ENCODE peak calls at places on chromosomes 12 and 14, in seven cellular contexts. Q, A, D, R, G, T and O are unnamed samples.

GRCh38 chr14:92753250-92753649 is 4.8 kb upstream of the LGMN start:
- DNase-seq in G (no peak), T (no peak), D (no peak), A (no peak), R (no peak), Q (no peak), O (no peak)

GRCh38 chr12:131188131-131189050 is 234.7 kb downstream of the ADGRD1 start:
- DNase-seq in A (no peak), R (no peak), Q (no peak), D (no peak), G (peak), T (no peak), O (no peak)

GRCh38 chr14:68978550-68978911 is 571 bp downstream of the ACTN1 start:
- DNase-seq in D (peak), G (peak), Q (no peak), T (peak), R (peak), A (peak), O (peak)

GRCh38 chr12:28026701-28027100 is 54.2 kb upstream of the PTHLH start:
- DNase-seq in R (no peak), Q (no peak), G (no peak), T (peak), A (no peak), D (peak), O (no peak)

GRCh38 chr12:7395950-7396349 is 48.0 kb downstream of the CD163L1 start:
- DNase-seq in D (no peak), R (no peak), G (no peak), Q (peak), A (no peak), T (peak), O (no peak)

GRCh38 chr14:51929920-51930682 is 59.2 kb upstream of the RTRAF start:
- DNase-seq in D (no peak), Q (peak), A (no peak), R (no peak), G (no peak), T (no peak), O (no peak)

GRCh38 chr12:109720152-109720855 is 6.7 kb downstream of the FAM222A start:
- DNase-seq in A (peak), T (no peak), Q (no peak), R (no peak), G (no peak), D (no peak), O (no peak)

GRCh38 chr14:77752799-77753516 is 8.0 kb downstream of the SNW1 start:
- DNase-seq in T (peak), A (no peak), Q (peak), G (no peak), R (no peak), D (no peak), O (no peak)

GRCh38 chr12:4270016-4270669 is 3.4 kb upstream of the CCND2 start:
- DNase-seq in R (peak), D (peak), G (peak), Q (no peak), A (no peak), T (no peak), O (no peak)

GRCh38 chr12:57534250-57534649 is 11.6 kb downstream of the MBD6 start:
- DNase-seq in D (no peak), R (no peak), Q (no peak), T (no peak), G (no peak), A (no peak), O (no peak)

GRCh38 chr14:56858422-56858821 is 48.1 kb upstream of the OTX2 start:
- DNase-seq in A (no peak), R (no peak), T (no peak), G (no peak), D (peak), Q (no peak), O (no peak)

GRCh38 chr14:57960946-57961792 is 95.3 kb upstream of the SLC35F4 start:
- DNase-seq in G (no peak), D (no peak), R (no peak), A (no peak), T (no peak), Q (no peak), O (no peak)

GRCh38 chr14:45249847-45250575 is 3.0 kb downstream of the MIS18BP1 start:
- DNase-seq in Q (peak), A (no peak), D (no peak), T (peak), R (no peak), G (no peak), O (no peak)

GRCh38 chr14:74048291-74048690 is 29.1 kb downstream of the BBOF1 start:
- DNase-seq in T (no peak), A (no peak), R (peak), G (peak), Q (peak), D (peak), O (peak)

GRCh38 chr12:6899837-6900519 is 4.6 kb upstream of the LRRC23 start:
- DNase-seq in Q (peak), D (peak), R (no peak), G (peak), A (no peak), T (peak), O (no peak)

GRCh38 chr14:76777721-76778120 is 16.5 kb downstream of the VASH1 start:
- DNase-seq in R (no peak), A (no peak), G (peak), D (no peak), Q (no peak), T (no peak), O (no peak)

GRCh38 chr14:102848830-102849521 is 71.7 kb downstream of the TRAF3 start:
- DNase-seq in G (no peak), Q (no peak), R (no peak), D (no peak), A (no peak), T (no peak), O (no peak)

GRCh38 chr12:52382854-52383253 is 2.6 kb downstream of the KRT84 start:
- DNase-seq in T (no peak), D (no peak), A (no peak), Q (no peak), R (no peak), G (no peak), O (no peak)
- H4K8ac ChIP-seq in T (no peak), D (no peak), A (no peak), Q (no peak), R (no peak), G (no peak), O (no peak)

DNA sequence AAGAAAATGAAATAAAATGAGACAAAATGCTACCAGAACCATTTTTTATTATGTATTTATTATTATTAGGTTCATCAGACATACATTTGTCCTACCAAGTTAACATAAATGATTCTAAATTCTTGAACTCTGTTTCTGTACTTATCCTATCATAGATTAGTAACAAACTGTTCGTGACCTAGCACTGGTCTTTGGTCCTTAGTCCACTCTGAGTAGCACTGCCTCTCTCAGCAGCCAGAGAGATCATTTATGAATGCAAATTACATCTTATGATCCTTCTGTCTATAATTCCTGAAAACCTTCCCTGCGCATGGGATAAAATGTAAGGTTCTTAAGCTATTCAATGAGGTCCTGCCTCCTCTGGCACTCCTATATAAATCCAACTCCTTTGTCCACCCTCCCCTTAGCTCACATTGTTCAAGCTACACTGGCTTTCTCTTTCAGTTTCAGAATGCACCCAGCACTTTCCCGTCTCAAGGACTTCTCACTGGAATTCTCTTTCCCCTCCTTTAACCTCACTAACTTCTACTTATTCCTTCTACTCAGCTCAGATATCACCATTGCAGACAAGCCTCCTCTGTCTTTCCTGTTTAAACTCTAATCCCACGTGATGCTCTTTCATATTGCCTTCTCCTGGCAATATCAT is 17.1 kb downstream of the PDZRN4 start:
- DNase-seq in R (no peak), D (no peak), T (peak), A (peak), G (no peak), Q (no peak), O (no peak)
- H3K27ac ChIP-seq in R (no peak), D (no peak), T (no peak), A (no peak), G (no peak), Q (no peak), O (no peak)

GRCh38 chr12:128052777-128053176 is 214.2 kb upstream of the TMEM132C start:
- DNase-seq in D (no peak), T (no peak), R (no peak), G (no peak), Q (no peak), A (no peak), O (no peak)
- H2BK120ac ChIP-seq in D (no peak), T (no peak), R (no peak), G (no peak), Q (no peak), A (no peak), O (no peak)

GRCh38 chr12:54383041-54383609 is 1.4 kb downstream of the ZNF385A start:
- DNase-seq in Q (peak), R (no peak), D (peak), A (no peak), G (no peak), T (peak), O (peak)

GRCh38 chr12:54378791-54379400 is 5.6 kb downstream of the ZNF385A start:
- DNase-seq in R (peak), G (peak), D (peak), A (no peak), T (peak), Q (no peak), O (no peak)

GRCh38 chr12:54379401-54380201 is 4.9 kb downstream of the ZNF385A start:
- DNase-seq in D (peak), R (peak), G (peak), A (peak), T (peak), Q (peak), O (peak)

GRCh38 chr12:54377797-54378515 is 6.6 kb downstream of the ZNF385A start:
- DNase-seq in R (no peak), G (no peak), D (no peak), A (no peak), T (no peak), Q (no peak), O (no peak)

DNA sequence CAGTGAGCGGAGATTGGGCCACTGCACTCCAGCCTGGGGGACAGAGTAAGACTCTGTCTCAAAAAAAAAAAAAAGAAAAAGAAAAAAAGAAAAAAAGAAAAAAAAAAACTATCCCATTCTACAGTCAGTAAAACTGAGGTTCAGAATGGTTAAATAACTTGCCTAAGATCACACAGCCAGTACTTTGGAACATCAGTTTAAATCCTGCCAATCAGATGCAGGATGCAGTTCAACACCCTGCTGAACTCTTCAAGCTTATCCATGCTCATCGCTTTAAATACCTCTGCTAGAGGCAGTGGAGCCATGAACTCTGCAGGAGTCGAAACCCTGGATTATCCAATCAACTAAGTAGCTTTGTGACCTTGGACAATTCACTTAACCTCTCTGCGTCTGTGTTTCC is 3.4 kb downstream of the ZNF385A start:
- DNase-seq in G (no peak), Q (no peak), D (no peak), A (no peak), R (no peak), T (no peak), O (no peak)
- H4K8ac ChIP-seq in G (no peak), Q (no peak), D (no peak), A (no peak), R (no peak), T (no peak), O (no peak)

GRCh38 chr14:55532645-55533309 is 47.2 kb upstream of the KTN1 start:
- DNase-seq in G (no peak), T (peak), Q (no peak), R (no peak), D (peak), A (peak), O (no peak)
- H3K27ac ChIP-seq in G (no peak), T (no peak), Q (peak), R (no peak), D (no peak), A (no peak), O (no peak)

GRCh38 chr14:80496090-80496489 is 284.8 kb upstream of the DIO2 start:
- DNase-seq in A (no peak), T (no peak), D (no peak), Q (no peak), G (no peak), R (no peak), O (peak)
- H2BK120ac ChIP-seq in A (no peak), T (no peak), D (no peak), Q (no peak), G (no peak), R (no peak), O (no peak)

GRCh38 chr14:23629204-23629603 is 7.0 kb upstream of the DHRS2 start:
- DNase-seq in A (no peak), T (no peak), D (no peak), G (no peak), Q (no peak), R (no peak), O (peak)
- H4K8ac ChIP-seq in A (no peak), T (no peak), D (no peak), G (no peak), Q (no peak), R (no peak), O (no peak)

DNA sequence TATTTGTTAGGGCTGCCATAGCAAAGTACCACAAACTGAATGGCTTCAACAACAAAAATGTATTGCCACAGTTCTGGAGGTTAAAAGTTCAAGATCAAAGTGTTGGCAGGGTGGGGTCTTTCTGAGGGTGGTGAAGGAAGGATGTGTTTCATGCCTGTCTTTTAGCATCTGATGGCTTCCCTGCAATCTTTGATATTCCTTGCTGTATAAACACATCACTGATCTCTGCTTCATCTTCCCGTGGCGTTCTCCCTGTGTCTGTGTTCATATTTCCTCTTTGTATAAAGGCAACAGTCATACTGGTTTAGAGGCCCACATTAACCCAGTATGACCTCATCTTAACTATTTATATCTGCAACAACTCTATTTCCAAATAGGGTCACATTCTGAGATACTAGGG is 167.5 kb downstream of the BTG1 start:
- DNase-seq in R (no peak), G (no peak), Q (peak), A (no peak), D (no peak), T (peak), O (no peak)
- H3K27ac ChIP-seq in R (no peak), G (no peak), Q (peak), A (no peak), D (no peak), T (no peak), O (no peak)

GRCh38 chr12:82942963-82943362 is 256.3 kb downstream of the TMTC2 start:
- DNase-seq in Q (peak), G (no peak), T (no peak), D (peak), A (no peak), R (no peak), O (no peak)
- H2BK120ac ChIP-seq in Q (no peak), G (no peak), T (no peak), D (no peak), A (no peak), R (no peak), O (no peak)